ENCODE peak calls at places on chromosome 9, in six cellular contexts. U is mucosa of descending colon; B is spleen; W is uterus; M is CD8-positive, alpha-beta memory T cell; C is upper lobe of left lung. Q is an unnamed sample. For H3K4me1, the result is how much of the 10 kb centered on the place peaks cover.

GRCh38 chr9:77158772-77159513 is 18.4 kb upstream of the VPS13A start:
- DNase-seq in U (no peak), B (no peak), W (no peak), M (no peak), C (no peak), Q (no peak)

GRCh38 chr9:38075272-38075671 is 6.2 kb upstream of the SHB start:
- DNase-seq in U (peak), B (no peak), W (no peak), M (no peak), C (peak), Q (no peak)

GRCh38 chr9:124493794-124494479 is 13.3 kb downstream of the NR5A1 start:
- DNase-seq in U (no peak), B (no peak), W (no peak), M (no peak), C (no peak), Q (no peak)

GRCh38 chr9:113737414-113738271 is 138.5 kb upstream of the ZNF618 start:
- DNase-seq in U (no peak), B (no peak), W (peak), M (no peak), C (no peak), Q (peak)

GRCh38 chr9:124320062-124320973 is 62.6 kb downstream of the NEK6 start:
- DNase-seq in U (peak), B (peak), W (peak), M (no peak), C (peak), Q (peak)

GRCh38 chr9:122005597-122005996 is 87.5 kb downstream of the TTLL11 start:
- DNase-seq in U (no peak), B (no peak), W (no peak), M (no peak), C (no peak), Q (no peak)

GRCh38 chr9:113669523-113670115 is 206.1 kb downstream of the RGS3 start:
- DNase-seq in U (no peak), B (no peak), W (no peak), M (no peak), C (no peak), Q (no peak)

GRCh38 chr9:129640086-129640870 is 1.7 kb downstream of the ASB6 start:
- DNase-seq in U (no peak), B (no peak), W (no peak), M (no peak), C (peak), Q (no peak)

GRCh38 chr9:20903214-20903613 is 128.2 kb downstream of the HACD4 start:
- DNase-seq in U (no peak), B (no peak), W (no peak), M (no peak), C (no peak), Q (no peak)

GRCh38 chr9:136474021-136474640 is 8.7 kb downstream of the SEC16A start:
- DNase-seq in U (no peak), B (no peak), W (no peak), M (no peak), C (no peak), Q (no peak)

GRCh38 chr9:1941989-1942388 is 73.2 kb upstream of the SMARCA2 start:
- DNase-seq in U (no peak), B (no peak), W (no peak), M (no peak), C (no peak), Q (no peak)

GRCh38 chr9:127586537-127586936 is 25.5 kb upstream of the STXBP1 start:
- DNase-seq in U (peak), B (peak), W (peak), M (peak), C (peak), Q (peak)

GRCh38 chr9:75265525-75265972 is 177.2 kb downstream of the OSTF1 start:
- DNase-seq in U (no peak), B (no peak), W (no peak), M (peak), C (no peak), Q (peak)

GRCh38 chr9:115142502-115143265 is 24.7 kb upstream of the TNC start:
- DNase-seq in U (no peak), B (no peak), W (no peak), M (no peak), C (no peak), Q (no peak)

GRCh38 chr9:13902286-13902685 is 411.7 kb downstream of the NFIB start:
- DNase-seq in U (no peak), B (no peak), W (no peak), M (no peak), C (no peak), Q (no peak)

GRCh38 chr9:81410201-81410600 is 279.1 kb downstream of the TLE1 start:
- DNase-seq in U (no peak), B (no peak), W (no peak), M (no peak), C (no peak), Q (no peak)

GRCh38 chr9:35353731-35354365 is 136.1 kb upstream of the RUSC2 start:
- DNase-seq in U (no peak), B (no peak), W (no peak), M (no peak), C (no peak), Q (no peak)

GRCh38 chr9:126173401-126173800 is 153.2 kb upstream of the MVB12B start:
- DNase-seq in U (no peak), B (peak), W (no peak), M (no peak), C (no peak), Q (no peak)

GRCh38 chr9:113921366-113921765 is 45.3 kb downstream of the ZNF618 start:
- DNase-seq in U (no peak), B (no peak), W (no peak), M (no peak), C (no peak), Q (no peak)

GRCh38 chr9:26870292-26870691 is 22.3 kb downstream of the CAAP1 start:
- DNase-seq in U (no peak), B (no peak), W (no peak), M (no peak), C (no peak), Q (no peak)

GRCh38 chr9:135976531-135976930 is 15.4 kb upstream of the UBAC1 start:
- DNase-seq in U (no peak), B (no peak), W (no peak), M (no peak), C (no peak), Q (no peak)

GRCh38 chr9:91211919-91212318 is 149.8 kb downstream of the AUH start:
- DNase-seq in U (no peak), B (no peak), W (no peak), M (no peak), C (no peak), Q (no peak)

GRCh38 chr9:123929870-123930831 is at the start of gene DENND1A:
- DNase-seq in U (peak), B (peak), W (peak), M (peak), C (peak), Q (peak)

GRCh38 chr9:124256517-124257069 is 1.2 kb upstream of the NEK6 start:
- DNase-seq in U (peak), B (peak), W (no peak), M (no peak), C (no peak), Q (peak)

GRCh38 chr9:125258832-125259534 is 2.6 kb upstream of the GAPVD1 start:
- DNase-seq in U (no peak), B (no peak), W (no peak), M (no peak), C (no peak), Q (no peak)

GRCh38 chr9:125843646-125844045 is 96.5 kb downstream of the PBX3 start:
- DNase-seq in U (no peak), B (no peak), W (no peak), M (no peak), C (no peak), Q (no peak)

GRCh38 chr9:125241863-125242739 is 958 bp upstream of the HSPA5 start:
- DNase-seq in U (peak), B (peak), W (no peak), M (no peak), C (no peak), Q (peak)

GRCh38 chr9:22206833-22207232 is 197.7 kb upstream of the CDKN2B start:
- DNase-seq in U (no peak), B (no peak), W (no peak), M (no peak), C (no peak), Q (no peak)

GRCh38 chr9:119933191-119933590 is 564.0 kb upstream of the BRINP1 start:
- DNase-seq in U (no peak), B (no peak), W (no peak), M (no peak), C (no peak), Q (no peak)
- H3K4me1 ChIP-seq in U (under half), B (under half), W (under half), M (under half), C (under half), Q (under half)

GRCh38 chr9:70052768-70053167 is 9.1 kb downstream of the MAMDC2 start:
- DNase-seq in U (no peak), B (no peak), W (no peak), M (no peak), C (no peak), Q (no peak)
- H3K4me1 ChIP-seq in U (under half), B (under half), W (under half), M (under half), C (under half), Q (under half)

DNA sequence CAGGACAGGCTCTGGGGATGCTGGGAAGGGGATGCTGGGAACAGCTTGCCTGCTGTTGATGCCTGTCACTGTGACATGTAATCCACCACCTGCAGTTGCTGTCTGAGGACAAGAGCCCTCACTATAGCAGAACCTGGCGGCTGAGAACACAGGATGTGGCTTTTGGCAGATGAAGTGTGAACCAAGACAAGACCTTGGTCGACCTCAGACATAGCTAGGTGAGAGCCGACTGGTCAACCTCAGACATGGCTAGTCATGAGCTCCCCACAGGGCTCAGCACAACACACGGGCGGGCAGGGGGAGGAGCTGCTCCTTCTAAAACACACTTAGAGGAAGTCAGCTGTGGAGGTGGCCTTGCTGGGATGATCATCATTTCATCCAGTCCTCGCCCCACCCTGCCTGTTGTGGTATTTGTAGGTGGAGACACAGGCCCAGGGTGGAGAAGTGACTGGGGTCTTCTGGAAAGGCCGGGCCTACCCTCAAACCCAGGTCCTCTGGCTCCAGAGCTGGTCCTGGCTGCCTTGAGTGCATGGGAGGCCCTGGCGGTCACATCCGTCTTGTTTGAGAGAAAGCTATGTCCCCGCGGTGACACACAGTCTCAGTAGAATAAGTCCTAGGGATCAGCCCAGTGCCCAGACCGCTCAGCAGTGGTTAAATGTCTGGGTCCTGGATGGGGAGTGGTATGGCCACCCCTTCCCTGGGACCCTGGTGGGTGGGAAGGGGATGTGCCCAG is 6.1 kb downstream of the SUSD3 start:
- DNase-seq in U (peak), B (peak), W (no peak), M (peak), C (no peak), Q (peak)
- H3K4me1 ChIP-seq in U (under half), B (half or more), W (under half), M (half or more), C (under half), Q (under half)

DNA sequence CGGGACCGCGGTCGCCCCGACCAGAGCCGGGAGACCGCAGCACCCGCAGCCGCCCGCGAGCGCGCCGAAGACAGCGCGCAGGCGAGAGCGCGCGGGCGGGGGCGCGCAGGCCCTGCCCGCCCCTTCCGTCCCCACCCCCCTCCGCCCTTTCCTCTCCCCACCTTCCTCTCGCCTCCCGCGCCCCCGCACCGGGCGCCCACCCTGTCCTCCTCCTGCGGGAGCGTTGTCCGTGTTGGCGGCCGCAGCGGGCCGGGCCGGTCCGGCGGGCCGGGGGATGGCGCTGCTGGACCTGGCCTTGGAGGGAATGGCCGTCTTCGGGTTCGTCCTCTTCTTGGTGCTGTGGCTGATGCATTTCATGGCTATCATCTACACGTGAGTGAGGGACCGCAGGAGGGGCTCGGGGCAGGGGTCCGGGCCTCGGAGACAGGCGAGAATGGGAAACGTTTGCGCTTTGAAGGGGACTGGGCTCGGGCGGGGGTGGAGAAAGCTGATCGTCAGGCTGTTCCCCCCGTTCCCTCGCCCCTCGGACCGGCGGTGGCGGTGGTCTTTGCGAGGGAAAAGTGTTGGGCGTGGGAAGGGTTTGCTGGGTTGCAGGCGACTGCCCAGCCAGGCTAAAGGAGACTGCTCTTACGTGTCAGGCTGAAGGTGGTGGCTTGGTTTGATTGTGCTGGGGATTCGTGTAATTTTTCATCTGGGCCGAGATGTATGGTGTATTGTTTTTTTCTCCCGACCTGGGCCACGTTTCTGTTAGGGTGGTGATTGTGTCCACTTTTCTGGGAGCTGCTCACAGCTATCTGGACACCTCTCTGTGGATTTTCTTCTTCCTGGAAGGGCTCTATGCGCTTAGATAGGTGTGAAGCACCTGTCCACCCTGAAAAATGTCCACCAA is 572 bp downstream of the UGCG start:
- DNase-seq in U (peak), B (peak), W (peak), M (no peak), C (peak), Q (peak)
- H3K4me1 ChIP-seq in U (under half), B (half or more), W (under half), M (under half), C (under half), Q (under half)

DNA sequence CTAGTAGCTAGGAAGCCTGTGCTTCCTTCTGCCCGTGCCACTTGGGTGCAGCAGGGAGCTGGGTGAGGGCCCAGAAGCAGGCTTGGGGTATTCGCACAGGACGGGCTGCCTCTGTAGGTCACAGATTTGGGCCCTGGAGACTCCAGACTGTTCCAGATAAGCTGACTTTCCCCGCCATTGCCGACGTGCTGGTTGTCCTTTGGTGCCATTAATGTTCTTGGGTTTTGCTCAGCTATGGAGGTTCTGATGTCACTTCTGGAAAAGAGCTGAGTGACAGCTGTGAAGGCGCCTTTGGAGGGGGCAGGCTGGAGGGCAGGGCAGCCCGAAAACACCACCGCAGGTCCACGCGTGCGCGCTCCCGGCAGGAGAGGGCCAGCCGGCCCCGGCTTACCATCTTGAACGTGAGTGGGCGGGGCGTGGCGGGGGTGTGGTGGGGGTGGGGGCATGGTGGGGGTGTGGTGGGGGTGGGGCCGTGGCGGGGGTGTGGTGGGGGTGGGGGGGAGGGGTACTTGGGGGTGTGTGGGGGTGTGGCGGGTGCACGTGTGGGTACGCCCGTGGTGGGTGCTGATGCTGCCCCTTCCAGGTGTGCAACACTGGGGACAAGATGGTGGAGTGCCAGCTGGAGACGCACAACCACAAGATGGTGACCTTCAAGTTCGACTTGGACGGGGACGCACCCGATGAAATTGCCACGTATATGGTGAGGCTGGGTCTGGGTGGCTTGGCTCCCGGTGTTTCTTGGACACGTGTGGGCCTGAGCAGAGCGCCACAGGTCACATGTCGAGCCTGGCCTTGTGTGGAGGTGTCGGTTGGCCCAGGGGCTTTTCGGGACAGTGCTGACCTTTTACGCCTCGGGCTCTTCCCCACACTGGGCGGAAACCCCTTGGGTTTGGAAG is 79.6 kb downstream of the WNK2 start:
- DNase-seq in U (peak), B (peak), W (no peak), M (no peak), C (no peak), Q (no peak)
- H3K4me1 ChIP-seq in U (under half), B (under half), W (under half), M (under half), C (under half), Q (under half)

GRCh38 chr9:134058716-134059115 is 9.1 kb downstream of the BRD3 start:
- DNase-seq in U (peak), B (peak), W (no peak), M (no peak), C (peak), Q (no peak)
- H3K4me1 ChIP-seq in U (under half), B (half or more), W (half or more), M (under half), C (half or more), Q (half or more)

GRCh38 chr9:12794024-12794799 is 19.4 kb downstream of the LURAP1L start:
- DNase-seq in U (no peak), B (no peak), W (no peak), M (no peak), C (no peak), Q (no peak)
- H3K4me1 ChIP-seq in U (under half), B (under half), W (under half), M (under half), C (under half), Q (under half)

GRCh38 chr9:33799928-33800689 is 4.7 kb downstream of the PRSS3 start:
- DNase-seq in U (no peak), B (no peak), W (no peak), M (no peak), C (peak), Q (no peak)
- H3K4me1 ChIP-seq in U (under half), B (under half), W (under half), M (under half), C (under half), Q (under half)